ENCODE peak calls at places on chromosome 9, in four cellular contexts. Y is HepG2, I is SK-N-SH, F is H1. P is an unnamed sample.
A peak's percentile ranks its signal among the peaks of the same experiment; 100 is the strongest.

GRCh38 chr9:95623614-95624013 is 106.8 kb upstream of the PTCH1 start:
- DNase-seq in Y (no peak), I (no peak), F (no peak), P (no peak)

GRCh38 chr9:3942351-3942750 is 357.5 kb downstream of the GLIS3 start:
- DNase-seq in Y (no peak), I (no peak), F (no peak), P (no peak)

GRCh38 chr9:83981126-83981871 is 694 bp downstream of the RMI1 start:
- DNase-seq in Y (no peak), I (peak; percentile 48), F (no peak), P (no peak)

GRCh38 chr9:15253197-15253596 is 53.8 kb downstream of the TTC39B start:
- DNase-seq in Y (no peak), I (no peak), F (no peak), P (no peak)

GRCh38 chr9:93466416-93467061 is 13.2 kb upstream of the FAM120AOS start:
- DNase-seq in Y (peak; percentile 9), I (no peak), F (no peak), P (no peak)

GRCh38 chr9:69818946-69819345 is 1.7 kb upstream of the CFAP95 start:
- DNase-seq in Y (no peak), I (peak; percentile 10), F (no peak), P (no peak)

GRCh38 chr9:74526215-74526614 is 29.1 kb downstream of the RORB start:
- DNase-seq in Y (no peak), I (no peak), F (no peak), P (no peak)

GRCh38 chr9:104075801-104076753 is 18.0 kb upstream of the SMC2 start:
- DNase-seq in Y (no peak), I (no peak), F (no peak), P (no peak)

GRCh38 chr9:122088880-122089567 is 4.1 kb downstream of the TTLL11 start:
- DNase-seq in Y (no peak), I (no peak), F (no peak), P (no peak)

GRCh38 chr9:83701769-83702168 is 6.0 kb downstream of the UBQLN1 start:
- DNase-seq in Y (no peak), I (no peak), F (no peak), P (no peak)

GRCh38 chr9:81656871-81657337 is 32.4 kb downstream of the TLE1 start:
- DNase-seq in Y (peak; percentile 91), I (no peak), F (no peak), P (no peak)

GRCh38 chr9:4666042-4666699 is at the start of gene SPATA6L:
- DNase-seq in Y (peak; percentile 11), I (peak; percentile 81), F (no peak), P (peak; percentile 41)

GRCh38 chr9:113590389-113590788 is 126.9 kb downstream of the RGS3 start:
- DNase-seq in Y (no peak), I (no peak), F (no peak), P (no peak)

GRCh38 chr9:120902824-120903608 is 23.6 kb downstream of the TRAF1 start:
- DNase-seq in Y (no peak), I (no peak), F (no peak), P (no peak)

GRCh38 chr9:88477300-88477751 is 57.7 kb upstream of the NXNL2 start:
- DNase-seq in Y (no peak), I (no peak), F (no peak), P (no peak)

GRCh38 chr9:93093081-93093448 is 3.0 kb upstream of the CARD19 start:
- DNase-seq in Y (no peak), I (no peak), F (no peak), P (no peak)

GRCh38 chr9:125633116-125633743 is 73.8 kb downstream of the MAPKAP1 start:
- DNase-seq in Y (no peak), I (no peak), F (no peak), P (no peak)

GRCh38 chr9:105244996-105245719 is 707 bp downstream of the SLC44A1 start:
- DNase-seq in Y (no peak), I (peak; percentile 60), F (peak; percentile 70), P (no peak)

GRCh38 chr9:101626295-101626694 is 31.5 kb upstream of the PPP3R2 start:
- DNase-seq in Y (no peak), I (no peak), F (no peak), P (no peak)

DNA sequence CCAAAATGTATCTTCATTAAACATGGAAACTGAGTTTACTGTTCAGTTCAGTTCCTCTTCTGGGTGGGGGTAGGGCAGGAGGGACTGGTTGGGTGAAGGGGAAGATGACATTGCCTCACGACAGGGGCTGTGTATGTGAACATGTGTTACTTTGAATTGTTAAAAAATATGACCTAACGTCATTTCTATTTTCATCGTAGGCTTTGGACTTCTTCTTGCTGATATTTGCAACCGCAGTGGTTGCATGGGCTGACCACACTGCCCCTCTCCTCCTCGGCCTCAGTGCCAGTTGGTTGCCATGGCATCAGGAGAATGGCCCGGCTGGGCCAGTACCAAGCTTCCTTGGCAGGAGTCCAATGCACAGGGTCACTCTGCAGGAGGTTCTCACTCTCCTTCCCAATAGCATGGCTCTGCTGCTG is 41.5 kb downstream of the HACD4 start:
- DNase-seq in Y (no peak), I (no peak), F (no peak), P (no peak)
- TF ChIP-seq TAF1 in Y (no peak), I (no peak), F (no peak), P (no peak)

DNA sequence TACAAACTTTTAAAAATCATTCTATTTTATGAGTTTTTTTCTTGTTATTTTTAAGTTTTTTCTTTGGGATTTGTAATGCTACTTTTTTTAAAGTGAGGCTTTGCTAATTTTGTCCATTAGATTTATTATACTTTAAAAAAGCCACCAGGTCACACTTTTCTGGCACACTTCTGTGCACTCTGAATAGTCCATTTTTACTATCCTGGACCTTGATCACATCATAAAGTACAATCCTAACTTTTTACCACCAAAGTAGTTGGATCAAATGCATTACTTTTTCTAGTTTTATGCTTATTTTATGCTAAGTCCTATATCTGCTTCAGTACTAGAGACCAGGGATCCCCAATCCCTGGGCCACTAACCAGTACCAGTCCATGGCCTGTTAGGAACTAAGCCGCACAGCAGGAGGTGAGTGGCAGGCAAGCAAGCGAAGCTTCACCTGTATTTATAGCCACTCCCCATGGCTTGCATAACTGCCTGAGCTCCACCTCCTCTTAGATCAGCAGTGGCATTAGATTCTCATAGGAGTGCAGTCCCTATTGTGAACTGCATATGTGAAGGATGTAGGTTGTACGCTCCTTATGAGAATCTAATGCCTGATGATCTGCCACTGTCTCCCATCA is 16.0 kb downstream of the FRRS1L start:
- DNase-seq in Y (no peak), I (no peak), F (no peak), P (no peak)
- TF ChIP-seq TAF1 in Y (no peak), I (no peak), F (no peak), P (no peak)

DNA sequence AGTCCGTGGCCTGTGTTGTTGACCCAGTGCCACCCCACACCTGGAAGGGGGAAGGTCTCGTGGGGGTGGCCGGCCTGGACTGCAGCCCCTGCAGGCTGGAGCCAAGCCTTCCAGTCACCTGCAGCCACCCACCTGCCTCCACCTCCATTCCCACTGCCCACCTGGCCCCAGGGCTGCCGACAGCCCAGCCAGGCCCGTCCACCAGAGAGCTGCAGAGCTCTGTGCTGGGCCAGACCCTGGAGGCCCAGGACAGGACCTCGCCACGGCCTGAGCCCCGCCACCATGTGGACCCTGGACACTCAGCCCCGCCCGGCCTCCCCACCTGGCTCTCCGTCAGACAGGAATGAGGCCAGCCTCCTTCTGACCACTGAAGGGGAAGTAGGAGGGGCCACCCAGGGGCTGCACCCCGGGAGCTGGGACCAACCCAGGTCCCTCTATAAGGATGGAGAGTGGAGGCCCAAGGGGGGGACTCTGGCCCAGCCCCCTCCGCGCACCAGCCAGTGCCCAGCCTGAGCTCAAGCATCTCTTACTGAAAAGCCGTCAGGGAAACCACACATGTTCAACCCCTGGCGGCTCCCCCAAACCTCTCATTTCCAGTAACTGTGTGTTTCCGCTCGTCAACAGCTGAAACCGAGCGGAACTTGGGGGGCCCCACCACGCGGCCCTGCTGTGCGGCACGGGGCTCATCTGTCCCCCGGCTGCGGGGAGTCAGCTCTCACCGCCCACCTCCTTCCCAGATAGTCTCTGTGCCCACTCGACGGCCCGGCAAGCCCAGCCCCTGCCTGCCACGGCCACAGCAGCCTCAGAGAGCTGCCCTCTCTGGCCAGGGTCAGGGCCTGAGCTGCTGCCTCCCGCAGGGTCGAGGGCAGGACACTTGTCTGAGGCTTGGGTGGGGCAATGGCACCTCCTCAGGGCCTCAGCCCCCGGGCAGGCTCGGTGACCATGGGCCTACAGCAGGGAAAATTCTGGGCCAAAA is 12.8 kb downstream of the NOTCH1 start:
- DNase-seq in Y (no peak), I (no peak), F (no peak), P (peak; percentile 59)
- TF ChIP-seq TAF1 in Y (no peak), I (no peak), F (no peak), P (no peak)

GRCh38 chr9:36880075-36880474 is 154.0 kb downstream of the PAX5 start:
- DNase-seq in Y (no peak), I (no peak), F (no peak), P (no peak)
- TF ChIP-seq TAF1 in Y (no peak), I (no peak), F (no peak), P (no peak)

DNA sequence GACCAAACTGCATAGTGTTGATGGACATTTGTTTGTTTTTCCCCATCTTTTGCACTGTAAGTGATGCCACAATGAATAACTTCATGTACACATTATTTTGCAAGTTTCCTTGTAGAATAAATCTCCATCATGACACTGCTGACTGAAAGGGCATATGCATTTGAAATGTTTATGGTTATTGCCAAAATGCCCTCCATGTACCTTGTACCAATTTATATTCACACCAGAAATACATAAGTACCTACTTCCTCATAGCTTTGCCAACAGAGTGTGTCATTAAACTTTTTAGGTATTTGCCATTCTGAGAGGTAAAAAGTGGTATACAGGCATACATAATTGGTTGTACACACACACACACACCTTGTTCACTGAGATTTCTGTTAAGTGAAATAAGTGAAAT is 361.0 kb upstream of the PCSK5 start:
- DNase-seq in Y (no peak), I (no peak), F (no peak), P (no peak)
- TF ChIP-seq TAF1 in Y (no peak), I (no peak), F (no peak), P (no peak)

GRCh38 chr9:129253820-129254381 is 75.8 kb upstream of the IER5L start:
- DNase-seq in Y (no peak), I (no peak), F (no peak), P (no peak)
- TF ChIP-seq TAF1 in Y (no peak), I (no peak), F (no peak), P (no peak)